ENCODE peak calls at places on chromosome 1, in six cellular contexts. X, K, D, S, A and H are unnamed samples. For H3K27me3, the result is how much of the 10 kb centered on the place peaks cover.

GRCh38 chr1:204340137-204340536 is 19.6 kb downstream of the PLEKHA6 start:
- DNase-seq in X (no peak), K (no peak), D (no peak), S (no peak), A (no peak), H (no peak)

GRCh38 chr1:8374812-8375211 is 56.9 kb downstream of the SLC45A1 start:
- DNase-seq in X (peak), K (peak), D (peak), S (no peak), A (peak), H (peak)

GRCh38 chr1:172845371-172845770 is 186.5 kb downstream of the FASLG start:
- DNase-seq in X (no peak), K (no peak), D (no peak), S (peak), A (no peak), H (no peak)

GRCh38 chr1:23100074-23100748 is 68.4 kb downstream of the LUZP1 start:
- DNase-seq in X (no peak), K (no peak), D (peak), S (peak), A (no peak), H (no peak)

GRCh38 chr1:218377143-218377660 is 32.1 kb downstream of the TGFB2 start:
- DNase-seq in X (no peak), K (no peak), D (no peak), S (peak), A (no peak), H (no peak)

GRCh38 chr1:153384996-153385580 is 5.8 kb downstream of the S100A8 start:
- DNase-seq in X (no peak), K (no peak), D (no peak), S (no peak), A (peak), H (no peak)

GRCh38 chr1:236284291-236284711 is 2.5 kb upstream of the ERO1B start:
- DNase-seq in X (no peak), K (no peak), D (no peak), S (no peak), A (no peak), H (no peak)

GRCh38 chr1:45266151-45266801 is 59.9 kb upstream of the ZSWIM5 start:
- DNase-seq in X (peak), K (peak), D (no peak), S (no peak), A (no peak), H (no peak)

GRCh38 chr1:5897281-5897680 is 94.9 kb downstream of the NPHP4 start:
- DNase-seq in X (no peak), K (no peak), D (no peak), S (no peak), A (peak), H (peak)

GRCh38 chr1:77281491-77282186 is at the start of gene AK5:
- DNase-seq in X (no peak), K (peak), D (peak), S (peak), A (peak), H (peak)

GRCh38 chr1:39081266-39082139 is 55.4 kb downstream of the NDUFS5 start:
- DNase-seq in X (peak), K (peak), D (peak), S (peak), A (no peak), H (peak)

GRCh38 chr1:54993140-54993539 is 5.6 kb upstream of the BSND start:
- DNase-seq in X (no peak), K (no peak), D (no peak), S (no peak), A (no peak), H (no peak)

GRCh38 chr1:109266965-109267364 is 16.0 kb downstream of the PSRC1 start:
- DNase-seq in X (peak), K (no peak), D (no peak), S (no peak), A (no peak), H (no peak)

GRCh38 chr1:39204441-39205081 is at the start of gene MACF1:
- DNase-seq in X (peak), K (peak), D (no peak), S (peak), A (peak), H (no peak)

GRCh38 chr1:46622341-46622740 is 5.7 kb upstream of the MOB3C start:
- DNase-seq in X (peak), K (peak), D (no peak), S (no peak), A (peak), H (peak)

GRCh38 chr1:41360074-41361027 is 883 bp upstream of the FOXO6 start:
- DNase-seq in X (no peak), K (no peak), D (peak), S (no peak), A (peak), H (peak)

GRCh38 chr1:22831729-22832413 is 121.2 kb downstream of the EPHB2 start:
- DNase-seq in X (peak), K (no peak), D (no peak), S (no peak), A (no peak), H (no peak)

GRCh38 chr1:19073311-19074186 is 117.1 kb upstream of the IFFO2 start:
- DNase-seq in X (no peak), K (no peak), D (no peak), S (no peak), A (no peak), H (no peak)

GRCh38 chr1:229047161-229047840 is 223.6 kb upstream of the RAB4A start:
- DNase-seq in X (no peak), K (no peak), D (no peak), S (no peak), A (no peak), H (peak)
- H3K27me3 ChIP-seq in X (under half), K (under half), D (under half), S (under half), A (under half), H (under half)

GRCh38 chr1:160113407-160113806 is 2.2 kb upstream of the ATP1A2 start:
- DNase-seq in X (no peak), K (no peak), D (no peak), S (no peak), A (no peak), H (no peak)
- H3K27me3 ChIP-seq in X (under half), K (under half), D (under half), S (under half), A (under half), H (under half)

DNA sequence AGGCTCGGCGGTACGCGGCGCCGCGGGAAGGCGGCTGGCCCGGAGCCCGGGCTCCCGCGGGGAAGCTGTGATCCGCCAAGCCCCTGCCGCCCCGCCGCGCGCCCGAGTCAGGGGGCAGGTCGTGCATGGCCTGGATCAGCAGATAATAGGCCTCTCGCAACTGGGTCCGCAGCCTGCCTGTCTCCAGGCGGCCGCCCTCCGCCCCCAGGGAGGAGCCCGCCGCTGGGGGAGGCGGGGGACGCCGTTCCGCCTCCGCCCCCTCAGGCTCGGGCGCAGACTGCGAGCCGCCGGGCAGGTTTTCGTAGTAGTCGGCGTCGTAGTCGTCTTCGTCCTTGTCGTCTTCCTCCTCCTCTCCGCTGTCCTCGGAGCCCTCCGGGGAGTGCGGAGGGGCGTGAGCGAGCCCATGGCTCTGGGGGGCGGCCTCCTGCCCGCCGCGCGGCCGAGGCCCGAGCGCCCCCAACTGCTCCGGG is at the start of gene SYDE2:
- DNase-seq in X (peak), K (peak), D (peak), S (peak), A (peak), H (peak)
- H3K27me3 ChIP-seq in X (under half), K (under half), D (under half), S (under half), A (under half), H (under half)

DNA sequence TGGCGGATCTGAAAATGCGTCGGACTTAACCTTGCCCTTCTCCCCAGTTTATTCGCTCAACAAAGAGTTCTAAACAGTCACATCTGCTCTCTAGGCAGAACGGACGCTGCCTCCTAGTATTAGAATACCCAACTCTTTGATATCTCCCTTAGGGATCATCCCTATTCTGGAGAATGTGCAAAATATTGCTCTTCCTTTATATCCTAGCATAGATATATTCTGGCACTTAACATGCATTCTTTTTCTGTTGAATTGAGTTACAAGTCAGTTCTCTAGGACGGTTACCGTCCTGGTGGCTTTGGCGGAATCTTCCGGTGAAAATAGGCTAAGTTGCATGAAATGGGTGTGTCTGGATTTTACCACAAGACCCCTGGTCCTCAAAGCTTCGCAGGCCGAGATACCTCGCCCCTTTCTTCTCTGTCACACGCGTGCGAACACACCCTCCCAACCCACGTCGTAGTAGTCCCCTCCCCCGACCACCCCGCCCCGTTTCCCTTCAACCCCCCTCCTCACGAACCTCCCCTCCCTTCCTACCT is 494 bp upstream of the DNAJC6 start:
- DNase-seq in X (no peak), K (no peak), D (no peak), S (no peak), A (no peak), H (peak)
- H3K27me3 ChIP-seq in X (half or more), K (under half), D (under half), S (under half), A (under half), H (under half)

DNA sequence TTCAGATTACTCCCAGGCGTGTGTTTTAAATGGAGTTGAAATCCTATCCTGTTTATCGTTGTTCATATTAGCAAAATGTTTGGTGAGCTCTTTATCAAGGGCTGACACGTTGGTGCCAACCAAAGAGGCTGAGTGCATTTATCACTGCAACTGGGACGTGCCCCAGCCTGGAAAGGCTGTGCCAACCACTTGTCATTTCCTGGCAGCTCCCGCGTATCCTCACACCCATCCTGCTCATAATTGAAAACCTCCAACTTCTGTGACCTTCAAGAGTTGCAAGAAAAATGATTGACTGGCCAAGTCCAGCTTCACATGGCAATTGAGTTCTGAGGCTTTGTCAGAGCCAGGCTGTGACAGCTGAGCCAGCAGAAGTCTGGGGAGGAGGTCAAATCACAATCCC is 43.7 kb upstream of the KCNA3 start:
- DNase-seq in X (no peak), K (no peak), D (no peak), S (no peak), A (no peak), H (no peak)
- H3K27me3 ChIP-seq in X (under half), K (under half), D (under half), S (under half), A (under half), H (under half)

GRCh38 chr1:202698276-202698675 is 12.0 kb downstream of the SYT2 start:
- DNase-seq in X (no peak), K (no peak), D (no peak), S (no peak), A (no peak), H (no peak)

GRCh38 chr1:202701200-202701599 is 9.1 kb downstream of the SYT2 start:
- DNase-seq in X (no peak), K (no peak), D (no peak), S (no peak), A (no peak), H (no peak)

GRCh38 chr1:202697038-202697437 is 13.2 kb downstream of the SYT2 start:
- DNase-seq in X (peak), K (peak), D (peak), S (no peak), A (no peak), H (peak)

GRCh38 chr1:202702088-202702487 is 8.2 kb downstream of the SYT2 start:
- DNase-seq in X (no peak), K (no peak), D (no peak), S (no peak), A (no peak), H (no peak)

DNA sequence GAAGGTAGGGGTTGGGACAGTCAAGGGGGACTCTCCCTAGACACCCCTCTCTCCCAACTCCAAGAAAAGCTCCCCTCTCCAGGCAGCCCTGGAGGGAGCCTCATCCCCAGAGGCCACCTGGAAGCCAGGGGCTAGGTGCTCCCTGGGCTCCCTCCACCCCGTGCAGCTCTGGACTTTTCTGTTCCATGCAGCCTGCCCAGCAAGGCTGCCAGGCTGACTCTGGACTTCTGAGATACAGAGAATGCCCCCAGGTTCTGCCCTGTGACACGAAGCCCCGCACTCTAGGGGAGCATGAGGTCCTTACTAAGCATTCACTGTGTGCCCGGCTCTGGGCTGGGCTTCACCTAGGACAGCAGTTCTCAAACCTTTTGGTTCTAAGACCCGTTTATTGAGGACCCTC is 10.2 kb downstream of the SYT2 start:
- DNase-seq in X (no peak), K (no peak), D (no peak), S (no peak), A (no peak), H (no peak)
- H3K27me3 ChIP-seq in X (under half), K (under half), D (under half), S (under half), A (under half), H (under half)

DNA sequence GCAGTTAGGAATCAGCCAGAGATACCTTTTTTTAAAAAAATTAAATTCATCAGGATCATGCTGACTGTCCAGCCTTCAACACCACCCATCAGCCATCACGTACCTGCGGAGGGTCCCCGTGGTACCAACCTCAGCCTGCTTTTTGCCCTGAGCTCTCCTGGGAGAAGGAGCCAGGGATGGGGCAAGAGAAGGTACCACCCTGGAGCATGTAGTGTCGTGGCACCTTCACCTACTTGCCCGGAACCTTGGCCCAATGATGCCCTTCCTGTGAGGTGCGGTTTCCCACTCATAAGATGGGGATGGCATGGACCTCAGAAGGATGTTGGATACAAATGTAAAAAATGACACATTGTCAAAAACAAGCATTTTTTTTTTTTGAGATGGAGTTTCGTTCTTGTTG is 88.4 kb upstream of the C1orf174 start:
- DNase-seq in X (no peak), K (no peak), D (no peak), S (no peak), A (no peak), H (no peak)
- H3K27me3 ChIP-seq in X (under half), K (under half), D (under half), S (under half), A (under half), H (under half)

GRCh38 chr1:4045397-4046010 is 145.4 kb upstream of the C1orf174 start:
- DNase-seq in X (no peak), K (no peak), D (no peak), S (no peak), A (no peak), H (peak)
- H3K27me3 ChIP-seq in X (under half), K (under half), D (under half), S (under half), A (under half), H (under half)

DNA sequence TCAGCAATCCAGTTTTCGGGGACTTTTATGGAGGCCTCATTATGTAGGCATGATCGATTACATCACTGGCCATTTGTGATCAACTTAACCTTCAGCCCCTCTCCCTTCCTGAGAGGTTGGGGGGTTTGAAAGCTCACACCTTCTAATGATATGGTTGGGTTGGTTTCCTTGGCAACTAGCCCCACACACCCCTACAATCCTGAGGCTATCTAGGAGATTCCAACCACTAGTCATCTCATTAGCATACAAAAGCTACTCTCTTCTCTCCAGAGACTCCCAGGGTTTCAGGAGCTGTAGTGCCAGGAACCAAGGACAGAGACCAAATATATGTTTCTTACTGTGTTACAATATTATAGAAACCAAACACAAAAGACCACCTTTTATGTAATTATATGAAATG is 35.2 kb upstream of the ZNF326 start:
- DNase-seq in X (no peak), K (no peak), D (no peak), S (no peak), A (no peak), H (no peak)
- H3K27me3 ChIP-seq in X (under half), K (under half), D (under half), S (under half), A (under half), H (under half)

DNA sequence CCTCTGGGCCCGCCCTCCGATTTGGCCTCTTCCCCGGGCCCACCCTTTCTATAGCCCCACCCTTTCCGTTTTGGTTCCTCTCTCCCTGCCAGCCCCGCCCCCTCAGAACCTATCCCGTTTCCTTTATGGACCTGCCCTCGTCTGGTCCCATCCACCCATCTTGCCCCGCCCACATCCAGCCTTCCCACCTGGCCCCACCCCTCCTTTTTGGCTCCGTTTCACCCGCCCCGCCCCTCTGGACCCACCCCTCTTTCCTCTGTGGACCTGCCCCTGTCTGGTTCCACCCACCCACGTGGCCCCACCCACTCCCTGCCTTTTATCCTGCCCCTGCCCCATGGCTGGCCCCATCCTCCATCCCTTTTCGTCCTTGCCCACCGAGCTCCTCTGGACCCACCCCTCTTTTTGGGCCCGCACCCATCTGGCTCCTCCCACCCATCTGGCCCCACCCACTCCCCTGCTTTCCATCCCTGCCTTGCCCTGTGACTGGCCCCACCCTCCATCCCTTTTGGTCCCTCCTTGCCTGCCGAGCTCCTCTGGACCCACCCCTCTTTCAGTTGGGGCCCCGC is 177.2 kb downstream of the CAMTA1 start:
- DNase-seq in X (peak), K (peak), D (no peak), S (peak), A (no peak), H (peak)
- H3K27me3 ChIP-seq in X (under half), K (under half), D (under half), S (under half), A (under half), H (under half)